ENCODE peak calls at places on chromosomes 13 and 19, in six cellular contexts. O is left lobe of liver, A is tibial nerve, U is left lung, S is skeletal muscle cell, W is GDM1. P is an unnamed sample.

GRCh38 chr13:54357284-54357933 is 1328.8 kb downstream of the OLFM4 start:
- DNase-seq in O (no peak), W (no peak), S (no peak), A (no peak), U (no peak), P (no peak)

GRCh38 chr19:14475251-14476073 is at the start of gene PTGER1:
- DNase-seq in S (no peak), W (no peak), U (peak), O (no peak), A (no peak), P (no peak)

GRCh38 chr13:101535192-101535746 is 82.8 kb downstream of the ITGBL1 start:
- DNase-seq in O (no peak), W (no peak), S (no peak), A (no peak), U (no peak), P (no peak)

GRCh38 chr19:34459614-34460013 is 21.9 kb upstream of the WTIP start:
- DNase-seq in O (no peak), U (no peak), S (no peak), A (no peak), W (no peak), P (no peak)

GRCh38 chr13:109715902-109716301 is 70.5 kb downstream of the IRS2 start:
- DNase-seq in S (no peak), A (peak), W (no peak), U (no peak), O (peak), P (no peak)

GRCh38 chr13:99854376-99854775 is 117.2 kb downstream of the ZIC5 start:
- DNase-seq in O (no peak), W (no peak), A (no peak), S (no peak), U (no peak), P (no peak)

GRCh38 chr13:104024416-104025170 is 958.4 kb upstream of the SLC10A2 start:
- DNase-seq in O (no peak), W (no peak), A (no peak), S (no peak), U (no peak), P (no peak)

GRCh38 chr13:110017379-110017778 is 231.0 kb upstream of the IRS2 start:
- DNase-seq in A (no peak), S (peak), U (no peak), W (no peak), O (no peak), P (no peak)

GRCh38 chr13:29954082-29955043 is 103.9 kb upstream of the UBL3 start:
- DNase-seq in W (no peak), A (no peak), U (no peak), O (peak), S (no peak), P (no peak)

GRCh38 chr13:111204438-111205177 is 89.5 kb downstream of the ARHGEF7 start:
- DNase-seq in A (peak), W (no peak), S (peak), U (no peak), O (no peak), P (no peak)

GRCh38 chr13:87527036-87527435 is 144.1 kb upstream of the SLITRK5 start:
- DNase-seq in O (no peak), A (no peak), U (no peak), S (no peak), W (no peak), P (no peak)

GRCh38 chr19:39677931-39678889 is 22.5 kb downstream of the LGALS16 start:
- DNase-seq in S (no peak), U (no peak), A (no peak), O (peak), W (no peak), P (no peak)

GRCh38 chr19:3034845-3035541 is 5.9 kb upstream of the TLE2 start:
- DNase-seq in S (peak), U (no peak), W (peak), O (no peak), A (no peak), P (peak)

GRCh38 chr13:40165533-40165932 is 500.9 kb downstream of the FOXO1 start:
- DNase-seq in U (no peak), O (no peak), S (no peak), A (no peak), W (no peak), P (no peak)

GRCh38 chr19:1656988-1657536 is 4.6 kb upstream of the TCF3 start:
- DNase-seq in A (no peak), U (no peak), W (no peak), O (no peak), S (no peak), P (peak)